ENCODE peak calls at places on chromosomes 16 and 17, in five cellular contexts. V is stomach; X is CD8-positive, alpha-beta T cell; D is GM23338; W is epithelial cell of esophagus. P is an unnamed sample.

GRCh38 chr16:29760567-29761279 is 14.9 kb upstream of the C16orf54 start:
- DNase-seq in X (no peak), D (no peak), W (no peak), V (no peak), P (no peak)

GRCh38 chr17:59763861-59764260 is 56.4 kb downstream of the VMP1 start:
- DNase-seq in V (no peak), X (no peak), D (no peak), W (peak), P (no peak)

GRCh38 chr16:46907061-46907774 is 23.1 kb downstream of the GPT2 start:
- DNase-seq in V (no peak), W (no peak), D (no peak), X (no peak), P (no peak)

GRCh38 chr17:75743625-75744206 is 21.3 kb downstream of the GALK1 start:
- DNase-seq in D (no peak), V (no peak), X (no peak), W (no peak), P (peak)

GRCh38 chr17:306536-307294 is 45.9 kb downstream of the RPH3AL start:
- DNase-seq in V (no peak), D (no peak), X (no peak), W (no peak), P (peak)

GRCh38 chr16:1763521-1764511 is 7.5 kb downstream of the NME3 start:
- DNase-seq in X (no peak), V (no peak), W (peak), D (peak), P (no peak)

GRCh38 chr16:55331648-55332185 is 7.7 kb downstream of the IRX6 start:
- DNase-seq in D (no peak), X (no peak), W (no peak), V (no peak), P (no peak)

GRCh38 chr17:17994271-17994670 is 21.6 kb downstream of the DRC3 start:
- DNase-seq in W (peak), X (peak), V (peak), D (peak), P (no peak)

DNA sequence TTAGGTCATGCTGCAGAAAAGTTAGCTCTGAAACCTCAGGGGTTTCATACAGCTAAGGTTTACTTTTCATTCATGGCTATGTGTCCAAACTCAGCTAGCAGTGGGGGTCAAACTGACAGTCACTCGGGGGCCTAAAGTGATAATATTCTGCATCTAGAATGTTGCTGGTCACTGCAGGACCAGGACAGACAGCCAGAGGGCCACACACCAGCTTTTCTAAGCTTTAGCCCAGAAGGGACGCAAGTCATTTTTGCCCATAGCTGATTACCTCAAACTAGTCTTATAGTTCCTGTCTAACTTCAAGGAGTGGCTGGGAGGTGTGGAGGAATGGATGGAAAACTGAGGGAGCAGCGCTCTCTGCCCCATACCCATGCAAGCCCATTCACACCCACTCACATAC is 163.0 kb upstream of the NLRP1 start:
- DNase-seq in W (no peak), X (no peak), D (no peak), V (no peak), P (no peak)
- TF ChIP-seq CTCF in W (no peak), X (no peak), D (peak), V (no peak), P (peak)

GRCh38 chr17:49886036-49886435 is 38.2 kb upstream of the TAC4 start:
- DNase-seq in D (no peak), W (no peak), X (no peak), V (no peak), P (no peak)
- TF ChIP-seq CTCF in D (no peak), W (no peak), X (no peak), V (no peak), P (no peak)

DNA sequence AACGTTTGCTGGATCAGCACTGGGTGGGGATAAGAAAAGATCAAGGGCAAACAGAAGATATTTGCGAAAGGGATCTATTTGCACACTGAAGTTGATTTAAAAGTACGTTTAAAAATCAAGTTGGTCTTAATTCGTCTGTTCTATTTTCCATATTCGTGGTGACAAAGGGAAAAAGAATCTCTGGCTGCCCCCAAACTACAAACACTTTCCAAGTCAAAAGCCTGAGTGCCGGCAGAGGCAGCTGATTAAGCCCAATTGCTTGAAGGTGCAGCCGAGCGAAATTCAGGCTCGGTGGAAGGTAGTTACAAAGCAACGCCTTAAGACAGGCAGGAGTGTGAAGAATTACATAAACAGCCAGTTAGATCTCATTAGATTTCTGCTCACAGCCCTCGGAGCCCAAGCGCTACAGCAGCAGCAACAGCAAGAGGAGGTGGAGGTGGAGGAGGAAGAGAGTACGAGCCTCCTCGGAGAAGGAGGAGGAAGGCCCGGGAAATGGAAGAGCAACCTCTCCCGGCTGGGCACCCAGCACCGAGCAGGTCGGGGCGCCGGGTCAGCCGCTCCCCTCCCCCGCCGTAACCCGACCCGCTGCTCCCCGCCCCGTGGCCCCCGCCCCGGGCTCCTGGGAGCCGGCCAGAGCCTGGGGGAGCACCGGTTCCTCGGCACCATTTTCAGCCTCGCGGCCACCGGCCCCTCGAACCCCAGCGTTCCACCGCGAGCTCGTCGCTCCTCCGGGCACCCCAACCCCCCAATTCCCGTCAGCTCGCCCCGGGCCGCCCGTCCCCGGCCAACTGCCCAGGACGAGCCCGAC is 890 bp downstream of the TOB1 start:
- DNase-seq in V (peak), W (peak), X (peak), D (peak), P (no peak)
- TF ChIP-seq CTCF in V (no peak), W (peak), X (no peak), D (no peak), P (no peak)

GRCh38 chr17:58741121-58741625 is 14.5 kb upstream of the PPM1E start:
- DNase-seq in X (no peak), W (peak), V (no peak), D (no peak), P (no peak)
- TF ChIP-seq CTCF in X (no peak), W (no peak), V (no peak), D (no peak), P (no peak)

GRCh38 chr17:2064980-2065785 is 10.3 kb downstream of the HIC1 start:
- DNase-seq in V (no peak), W (peak), D (peak), X (no peak), P (no peak)
- TF ChIP-seq CTCF in V (peak), W (peak), D (peak), X (no peak), P (peak)

DNA sequence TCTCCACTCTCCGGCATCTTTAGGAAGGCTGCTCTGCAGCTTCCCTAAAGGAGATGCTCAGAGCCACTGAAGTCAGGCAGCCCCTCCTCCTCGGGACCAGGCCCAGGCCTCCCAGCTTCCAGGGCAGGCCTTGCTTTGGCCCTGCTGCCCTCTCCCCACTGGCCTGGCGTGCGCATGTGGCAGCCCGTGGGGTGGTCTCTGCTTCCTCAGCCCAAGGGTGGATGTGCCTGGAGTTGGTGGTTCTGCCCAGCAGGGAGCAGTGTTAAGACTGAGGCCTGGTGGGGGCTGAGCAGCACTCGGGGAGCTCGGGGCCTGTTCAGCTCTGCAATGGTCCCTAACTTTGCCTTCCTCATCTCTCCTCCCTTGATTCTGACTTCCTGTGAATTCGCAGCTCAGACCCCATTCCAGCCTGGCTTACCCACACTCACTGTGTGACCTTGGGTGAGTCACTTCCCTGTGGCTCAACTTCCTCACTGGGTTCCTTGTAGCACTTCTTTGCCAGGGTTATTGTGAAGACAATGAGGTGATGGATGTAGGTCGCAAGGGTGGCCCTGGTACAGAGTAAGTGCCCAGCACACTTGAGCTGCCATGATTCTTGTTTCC is 63.2 kb downstream of the NKD1 start:
- DNase-seq in X (no peak), V (no peak), W (peak), D (no peak), P (no peak)
- TF ChIP-seq CTCF in X (no peak), V (no peak), W (no peak), D (no peak), P (peak)

GRCh38 chr17:16353702-16354174 is 469 bp upstream of the CENPV start:
- DNase-seq in V (no peak), D (no peak), W (no peak), X (no peak), P (no peak)
- TF ChIP-seq CTCF in V (no peak), D (no peak), W (no peak), X (no peak), P (peak)